ENCODE peak calls at places on chromosomes 13 and 19, in eight cellular contexts. J is cardiac fibroblast; P is T-helper 9 cell; G is stimulated activated CD4-positive, alpha-beta T cell treated with anti-CD3 and anti-CD28 coated beads, Interleukin-1b, Interleukin-23, amount 100 ng/mL, for 4 hours; F is stromal cell of bone marrow; S is fibroblast of pulmonary artery; Q is midbrain; D is left ventricle myocardium inferior. A is an unnamed sample.

GRCh38 chr13:73440296-73440895 is 381.6 kb downstream of the KLF5 start:
- DNase-seq in J (peak), P (no peak), G (peak), F (no peak), S (peak), Q (no peak), D (no peak), A (no peak)

GRCh38 chr13:78586706-78587105 is 16.6 kb downstream of the POU4F1 start:
- DNase-seq in J (no peak), P (no peak), G (no peak), F (no peak), S (no peak), Q (no peak), D (no peak), A (no peak)

GRCh38 chr13:84844473-84844872 is 954.7 kb downstream of the SLITRK6 start:
- DNase-seq in J (no peak), P (no peak), G (no peak), F (no peak), S (peak), Q (peak), D (no peak), A (peak)

GRCh38 chr19:2287585-2287984 is 5.6 kb upstream of the PEAK3 start:
- DNase-seq in J (no peak), P (no peak), G (no peak), F (no peak), S (no peak), Q (no peak), D (no peak), A (no peak)

GRCh38 chr13:110213461-110214074 is 93.4 kb downstream of the COL4A1 start:
- DNase-seq in J (no peak), P (no peak), G (no peak), F (no peak), S (no peak), Q (no peak), D (no peak), A (no peak)

GRCh38 chr13:113749507-113749906 is 9.5 kb upstream of the TMEM255B start:
- DNase-seq in J (no peak), P (no peak), G (no peak), F (no peak), S (no peak), Q (no peak), D (no peak), A (no peak)

GRCh38 chr19:34261335-34262109 is 7.2 kb downstream of the GARRE1 start:
- DNase-seq in J (no peak), P (no peak), G (no peak), F (no peak), S (no peak), Q (no peak), D (no peak), A (no peak)

GRCh38 chr19:10432736-10433130 is 12.4 kb downstream of the PDE4A start:
- DNase-seq in J (no peak), P (no peak), G (no peak), F (no peak), S (no peak), Q (no peak), D (peak), A (no peak)

GRCh38 chr13:57724486-57725272 is 93.1 kb downstream of the PCDH17 start:
- DNase-seq in J (no peak), P (no peak), G (no peak), F (no peak), S (no peak), Q (no peak), D (no peak), A (no peak)

GRCh38 chr19:38617764-38618589 is at the start of gene MAP4K1:
- DNase-seq in J (no peak), P (peak), G (peak), F (no peak), S (no peak), Q (no peak), D (peak), A (no peak)

GRCh38 chr19:30853036-30853435 is 480.9 kb downstream of the ZNF536 start:
- DNase-seq in J (no peak), P (no peak), G (no peak), F (no peak), S (no peak), Q (no peak), D (no peak), A (no peak)

GRCh38 chr19:15452111-15453047 is 2.6 kb upstream of the WIZ start:
- DNase-seq in J (peak), P (peak), G (no peak), F (peak), S (peak), Q (peak), D (peak), A (peak)

GRCh38 chr13:50127017-50127725 is 111.9 kb downstream of the KCNRG start:
- DNase-seq in J (peak), P (peak), G (peak), F (no peak), S (peak), Q (no peak), D (peak), A (peak)

GRCh38 chr13:111204438-111205177 is 89.5 kb downstream of the ARHGEF7 start:
- DNase-seq in J (peak), P (no peak), G (no peak), F (peak), S (peak), Q (no peak), D (peak), A (peak)

GRCh38 chr13:113802090-113802531 is 43.1 kb downstream of the TMEM255B start:
- DNase-seq in J (peak), P (no peak), G (no peak), F (peak), S (peak), Q (no peak), D (peak), A (peak)

GRCh38 chr13:94192576-94192975 is 286.9 kb downstream of the DCT start:
- DNase-seq in J (peak), P (no peak), G (no peak), F (no peak), S (peak), Q (no peak), D (no peak), A (no peak)

GRCh38 chr19:14683439-14683838 is 6.4 kb upstream of the ZNF333 start:
- DNase-seq in J (no peak), P (no peak), G (no peak), F (no peak), S (no peak), Q (no peak), D (no peak), A (no peak)

GRCh38 chr19:8615813-8616596 is 5.5 kb upstream of the ADAMTS10 start:
- DNase-seq in J (peak), P (peak), G (peak), F (no peak), S (peak), Q (peak), D (peak), A (peak)

GRCh38 chr19:30224689-30225606 is 147.2 kb upstream of the ZNF536 start:
- DNase-seq in J (no peak), P (no peak), G (no peak), F (no peak), S (no peak), Q (peak), D (no peak), A (no peak)

GRCh38 chr19:17950310-17951150 is 16.4 kb upstream of the KCNN1 start:
- DNase-seq in J (no peak), P (peak), G (no peak), F (no peak), S (no peak), Q (no peak), D (peak), A (no peak)

GRCh38 chr19:44530777-44531176 is 1.3 kb upstream of the CEACAM20 start:
- DNase-seq in J (peak), P (no peak), G (no peak), F (no peak), S (peak), Q (no peak), D (no peak), A (no peak)

GRCh38 chr13:111915104-111915551 is 151.8 kb upstream of the SOX1 start:
- DNase-seq in J (no peak), P (no peak), G (no peak), F (no peak), S (no peak), Q (no peak), D (no peak), A (no peak)

GRCh38 chr19:49264258-49264657 is 60.7 kb downstream of the SLC6A16 start:
- DNase-seq in J (no peak), P (no peak), G (no peak), F (no peak), S (no peak), Q (no peak), D (no peak), A (no peak)

GRCh38 chr13:109628251-109628699 is 158.1 kb downstream of the IRS2 start:
- DNase-seq in J (peak), P (no peak), G (no peak), F (peak), S (peak), Q (no peak), D (no peak), A (peak)

GRCh38 chr19:16394681-16395375 is 70.2 kb downstream of the KLF2 start:
- DNase-seq in J (no peak), P (no peak), G (no peak), F (no peak), S (peak), Q (no peak), D (no peak), A (peak)

GRCh38 chr13:35720690-35721554 is 244.4 kb upstream of the MAB21L1 start:
- DNase-seq in J (peak), P (no peak), G (peak), F (no peak), S (peak), Q (peak), D (no peak), A (peak)

GRCh38 chr13:43030548-43030947 is 7.2 kb downstream of the DNAJC15 start:
- DNase-seq in J (peak), P (no peak), G (no peak), F (no peak), S (no peak), Q (no peak), D (no peak), A (no peak)

GRCh38 chr19:3270908-3271307 is 46.4 kb downstream of the CELF5 start:
- DNase-seq in J (peak), P (peak), G (peak), F (no peak), S (peak), Q (peak), D (no peak), A (peak)

GRCh38 chr19:40059624-40060023 is 3.6 kb upstream of the ZNF780B start:
- DNase-seq in J (no peak), P (no peak), G (no peak), F (no peak), S (no peak), Q (no peak), D (no peak), A (no peak)

GRCh38 chr13:100580045-100580444 is 8.5 kb downstream of the GGACT start:
- DNase-seq in J (no peak), P (no peak), G (no peak), F (no peak), S (no peak), Q (no peak), D (no peak), A (no peak)

GRCh38 chr13:94860981-94861407 is 148.6 kb upstream of the SOX21 start:
- DNase-seq in J (peak), P (no peak), G (no peak), F (no peak), S (peak), Q (no peak), D (no peak), A (peak)